ENCODE peak calls at places on chromosomes 13 and 19, in six cellular contexts. One of them, this sample, is unnamed.

GRCh38 chr13:50156140-50156539 is 140.9 kb downstream of the KCNRG start:
- DNase-seq in astrocyte of the spinal cord: peak; percentile 74
- DNase-seq in GM12864: no peak
- DNase-seq in BJ: no peak
- DNase-seq in heart left ventricle: no peak
- DNase-seq in AG09309: peak; percentile 28
- DNase-seq in this sample: peak; percentile 45

GRCh38 chr13:48155850-48156249 is 60.9 kb upstream of the MED4 start:
- DNase-seq in heart left ventricle: no peak
- DNase-seq in GM12864: no peak
- DNase-seq in AG09309: peak; percentile 58
- DNase-seq in astrocyte of the spinal cord: peak; percentile 65
- DNase-seq in BJ: no peak
- DNase-seq in this sample: peak; percentile 97

GRCh38 chr19:34350161-34350561 is 14.8 kb upstream of the GPI start:
- DNase-seq in heart left ventricle: no peak
- DNase-seq in AG09309: no peak
- DNase-seq in astrocyte of the spinal cord: no peak
- DNase-seq in GM12864: no peak
- DNase-seq in BJ: no peak
- DNase-seq in this sample: no peak

GRCh38 chr13:35720690-35721554 is 244.4 kb upstream of the MAB21L1 start:
- DNase-seq in BJ: no peak
- DNase-seq in GM12864: no peak
- DNase-seq in AG09309: no peak
- DNase-seq in heart left ventricle: peak; percentile 42
- DNase-seq in astrocyte of the spinal cord: peak; percentile 51
- DNase-seq in this sample: peak; percentile 39

GRCh38 chr19:43504426-43505185 is at the start of gene PHLDB3:
- DNase-seq in GM12864: no peak
- DNase-seq in BJ: no peak
- DNase-seq in AG09309: no peak
- DNase-seq in heart left ventricle: peak; percentile 43
- DNase-seq in astrocyte of the spinal cord: no peak
- DNase-seq in this sample: peak; percentile 41

GRCh38 chr19:46848389-46848788 is 2.3 kb downstream of the AP2S1 start:
- DNase-seq in GM12864: no peak
- DNase-seq in astrocyte of the spinal cord: no peak
- DNase-seq in heart left ventricle: no peak
- DNase-seq in BJ: no peak
- DNase-seq in AG09309: no peak
- DNase-seq in this sample: no peak

GRCh38 chr19:42206871-42207755 is 10.4 kb downstream of the DEDD2 start:
- DNase-seq in BJ: no peak
- DNase-seq in GM12864: no peak
- DNase-seq in AG09309: no peak
- DNase-seq in heart left ventricle: no peak
- DNase-seq in astrocyte of the spinal cord: peak; percentile 19
- DNase-seq in this sample: peak; percentile 84

GRCh38 chr13:43203781-43204180 is 180.4 kb downstream of the DNAJC15 start:
- DNase-seq in astrocyte of the spinal cord: no peak
- DNase-seq in BJ: no peak
- DNase-seq in GM12864: no peak
- DNase-seq in heart left ventricle: no peak
- DNase-seq in AG09309: no peak
- DNase-seq in this sample: no peak

GRCh38 chr19:38442736-38443135 is 9.2 kb downstream of the RYR1 start:
- DNase-seq in GM12864: no peak
- DNase-seq in astrocyte of the spinal cord: no peak
- DNase-seq in AG09309: no peak
- DNase-seq in BJ: no peak
- DNase-seq in heart left ventricle: no peak
- DNase-seq in this sample: no peak

GRCh38 chr19:6501740-6502648 is at the start of gene TUBB4A:
- DNase-seq in heart left ventricle: peak; percentile 17
- DNase-seq in BJ: no peak
- DNase-seq in astrocyte of the spinal cord: no peak
- DNase-seq in AG09309: no peak
- DNase-seq in GM12864: no peak
- DNase-seq in this sample: no peak

GRCh38 chr19:1245468-1245867 is 2.9 kb upstream of the MIDN start:
- DNase-seq in heart left ventricle: peak; percentile 46
- DNase-seq in GM12864: no peak
- DNase-seq in astrocyte of the spinal cord: no peak
- DNase-seq in BJ: no peak
- DNase-seq in AG09309: no peak
- DNase-seq in this sample: no peak

GRCh38 chr13:112067121-112067741 is at the start of gene SOX1:
- DNase-seq in AG09309: no peak
- DNase-seq in heart left ventricle: no peak
- DNase-seq in BJ: no peak
- DNase-seq in astrocyte of the spinal cord: peak; percentile 15
- DNase-seq in GM12864: no peak
- DNase-seq in this sample: no peak

GRCh38 chr19:34366670-34367423 is 1.9 kb downstream of the GPI start:
- DNase-seq in BJ: no peak
- DNase-seq in AG09309: peak; percentile 57
- DNase-seq in astrocyte of the spinal cord: peak; percentile 36
- DNase-seq in heart left ventricle: no peak
- DNase-seq in GM12864: no peak
- DNase-seq in this sample: peak; percentile 46

GRCh38 chr19:5881543-5882299 is 11.4 kb upstream of the FUT5 start:
- DNase-seq in astrocyte of the spinal cord: no peak
- DNase-seq in AG09309: no peak
- DNase-seq in heart left ventricle: no peak
- DNase-seq in GM12864: no peak
- DNase-seq in BJ: no peak
- DNase-seq in this sample: no peak

DNA sequence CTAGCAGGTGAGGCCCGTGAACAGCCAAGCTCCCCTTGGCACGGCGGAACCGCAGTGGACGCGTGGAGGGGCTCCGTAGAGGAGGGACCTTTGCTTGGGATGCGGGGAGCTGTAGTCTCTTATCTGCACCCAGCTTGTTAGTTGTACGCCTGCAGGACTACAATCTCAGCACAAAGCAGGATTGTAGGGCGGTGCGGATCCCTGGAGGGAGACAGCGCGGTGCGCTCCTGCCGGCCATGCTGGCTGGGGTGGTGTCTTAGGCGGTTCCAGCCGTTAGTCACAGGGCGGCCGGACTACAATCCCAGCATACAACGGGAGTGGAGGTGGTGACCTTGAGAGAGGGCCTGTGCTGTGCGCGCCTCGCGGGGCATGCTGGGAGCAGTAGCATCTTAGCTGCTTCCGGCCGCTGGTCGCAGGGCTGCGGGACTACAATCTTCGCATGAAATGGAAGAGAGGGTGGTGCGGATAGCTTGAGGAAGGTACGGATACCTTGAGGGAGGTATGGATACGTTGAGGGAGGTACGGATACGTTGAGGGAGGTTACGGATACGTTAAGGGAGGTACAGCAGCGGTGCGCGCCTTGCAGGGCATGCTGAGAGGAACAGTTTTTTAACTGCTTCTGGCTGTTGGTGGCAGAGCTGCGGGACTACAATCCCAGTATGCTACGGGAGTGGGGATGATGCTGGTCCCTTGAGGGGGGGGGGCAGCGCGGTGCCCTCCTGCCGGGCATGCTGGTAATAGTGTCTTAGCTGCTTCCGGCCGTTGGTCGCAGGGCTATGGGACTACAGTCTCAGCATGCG is 1419.1 kb downstream of the UQCRFS1 start:
- DNase-seq in BJ: peak; percentile 68
- DNase-seq in AG09309: peak; percentile 74
- DNase-seq in GM12864: peak; percentile 87
- DNase-seq in astrocyte of the spinal cord: peak; percentile 96
- DNase-seq in heart left ventricle: peak; percentile 92
- DNase-seq in this sample: peak; percentile 97
- TF ChIP-seq CTCF in BJ: peak; percentile 20
- TF ChIP-seq CTCF in AG09309: peak; percentile 7
- TF ChIP-seq CTCF in GM12864: no peak
- TF ChIP-seq CTCF in astrocyte of the spinal cord: no peak
- TF ChIP-seq CTCF in heart left ventricle: no peak
- TF ChIP-seq CTCF in this sample: no peak

GRCh38 chr13:40995997-40996396 is 23.1 kb downstream of the ELF1 start:
- DNase-seq in heart left ventricle: no peak
- DNase-seq in AG09309: no peak
- DNase-seq in GM12864: no peak
- DNase-seq in BJ: no peak
- DNase-seq in astrocyte of the spinal cord: no peak
- DNase-seq in this sample: no peak

GRCh38 chr13:40993987-40994386 is 25.1 kb downstream of the ELF1 start:
- DNase-seq in GM12864: no peak
- DNase-seq in astrocyte of the spinal cord: no peak
- DNase-seq in AG09309: no peak
- DNase-seq in heart left ventricle: no peak
- DNase-seq in BJ: no peak
- DNase-seq in this sample: peak; percentile 98

GRCh38 chr13:40994581-40995230 is 24.4 kb downstream of the ELF1 start:
- DNase-seq in BJ: no peak
- DNase-seq in astrocyte of the spinal cord: no peak
- DNase-seq in heart left ventricle: no peak
- DNase-seq in GM12864: no peak
- DNase-seq in AG09309: no peak
- DNase-seq in this sample: peak; percentile 73

GRCh38 chr13:40993119-40993518 is 26.0 kb downstream of the ELF1 start:
- DNase-seq in heart left ventricle: no peak
- DNase-seq in AG09309: no peak
- DNase-seq in GM12864: no peak
- DNase-seq in astrocyte of the spinal cord: peak; percentile 33
- DNase-seq in BJ: no peak
- DNase-seq in this sample: no peak

DNA sequence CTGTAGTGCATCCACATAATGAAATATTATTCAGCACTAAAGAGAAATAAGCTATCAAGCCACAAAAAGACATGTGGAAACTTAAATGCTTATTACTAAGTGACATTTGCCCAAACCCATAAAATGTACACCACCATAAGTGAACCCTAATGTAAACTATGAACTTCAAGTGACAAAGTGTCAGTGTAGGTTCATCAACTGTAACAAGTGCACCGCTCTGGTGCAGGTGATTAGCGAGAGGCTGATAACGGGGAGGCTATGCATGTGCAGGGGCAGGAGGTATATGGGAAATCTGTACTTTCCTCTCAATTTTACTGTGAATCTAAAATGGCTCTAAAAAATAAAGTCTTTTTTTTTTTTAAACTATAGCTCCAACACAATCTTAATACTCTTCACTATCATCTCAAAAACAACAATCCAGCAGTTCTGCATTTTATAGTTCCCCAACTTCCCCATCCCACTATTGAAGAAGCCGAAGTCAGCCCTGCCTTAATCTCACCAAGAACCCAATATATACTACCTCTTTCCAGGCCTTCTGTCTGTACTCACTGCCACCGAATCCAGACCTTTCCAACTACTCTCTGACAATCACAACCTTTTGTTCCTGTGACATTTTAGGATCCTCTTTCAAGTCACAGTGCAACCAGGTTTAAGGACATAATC is 22.6 kb downstream of the ELF1 start:
- DNase-seq in BJ: no peak
- DNase-seq in GM12864: no peak
- DNase-seq in heart left ventricle: no peak
- DNase-seq in AG09309: no peak
- DNase-seq in astrocyte of the spinal cord: no peak
- DNase-seq in this sample: no peak
- H3K4me3 ChIP-seq in BJ: no peak overlapping the region
- H3K4me3 ChIP-seq in GM12864: no peak overlapping the region
- H3K4me3 ChIP-seq in heart left ventricle: no peak overlapping the region
- H3K4me3 ChIP-seq in AG09309: no peak overlapping the region
- H3K4me3 ChIP-seq in astrocyte of the spinal cord: no peak overlapping the region
- H3K4me3 ChIP-seq in this sample: no peak overlapping the region

DNA sequence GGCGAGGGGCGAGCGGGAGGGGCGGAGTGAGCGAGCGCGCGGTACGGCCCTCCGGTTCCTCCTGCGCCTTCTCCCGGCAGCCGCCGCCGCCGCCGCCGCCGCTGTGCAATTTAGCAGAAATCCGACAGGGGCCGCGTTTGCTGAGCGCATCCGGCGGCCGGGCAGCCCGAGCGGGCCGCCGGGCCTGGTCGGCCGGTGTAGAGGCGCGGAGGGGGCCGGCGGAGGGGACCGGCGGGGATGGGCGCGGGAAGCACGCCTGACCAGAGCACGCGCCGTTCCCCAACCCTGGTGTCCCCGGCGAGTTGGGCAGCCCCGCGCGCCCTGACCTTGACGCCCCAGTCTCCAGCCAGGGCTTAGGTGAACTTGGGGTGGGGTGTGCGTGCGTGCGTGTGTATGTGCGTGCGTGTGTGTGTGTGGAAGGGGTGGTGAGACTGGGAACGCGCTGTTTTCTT is 144.5 kb upstream of the ZNF536 start:
- DNase-seq in GM12864: no peak
- DNase-seq in astrocyte of the spinal cord: peak; percentile 41
- DNase-seq in heart left ventricle: peak; percentile 56
- DNase-seq in AG09309: no peak
- DNase-seq in BJ: no peak
- DNase-seq in this sample: peak; percentile 62
- TF ChIP-seq CTCF in GM12864: peak; percentile 42
- TF ChIP-seq CTCF in astrocyte of the spinal cord: peak; percentile 37
- TF ChIP-seq CTCF in heart left ventricle: peak; percentile 56
- TF ChIP-seq CTCF in AG09309: peak; percentile 35
- TF ChIP-seq CTCF in BJ: peak; percentile 31
- TF ChIP-seq CTCF in this sample: peak; percentile 18

GRCh38 chr13:29452773-29453574 is 142.5 kb downstream of the SLC7A1 start:
- DNase-seq in GM12864: no peak
- DNase-seq in BJ: peak; percentile 8
- DNase-seq in astrocyte of the spinal cord: no peak
- DNase-seq in heart left ventricle: no peak
- DNase-seq in AG09309: no peak
- DNase-seq in this sample: no peak

GRCh38 chr13:29449726-29450125 is 145.8 kb downstream of the SLC7A1 start:
- DNase-seq in AG09309: no peak
- DNase-seq in astrocyte of the spinal cord: no peak
- DNase-seq in GM12864: no peak
- DNase-seq in heart left ventricle: no peak
- DNase-seq in BJ: no peak
- DNase-seq in this sample: no peak

GRCh38 chr13:29453657-29454056 is 141.8 kb downstream of the SLC7A1 start:
- DNase-seq in AG09309: no peak
- DNase-seq in GM12864: no peak
- DNase-seq in BJ: no peak
- DNase-seq in astrocyte of the spinal cord: no peak
- DNase-seq in heart left ventricle: no peak
- DNase-seq in this sample: no peak

GRCh38 chr13:29446016-29446415 is 149.5 kb downstream of the SLC7A1 start:
- DNase-seq in GM12864: no peak
- DNase-seq in heart left ventricle: no peak
- DNase-seq in AG09309: no peak
- DNase-seq in BJ: no peak
- DNase-seq in astrocyte of the spinal cord: no peak
- DNase-seq in this sample: peak; percentile 57

GRCh38 chr13:29448124-29448685 is 147.3 kb downstream of the SLC7A1 start:
- DNase-seq in astrocyte of the spinal cord: no peak
- DNase-seq in BJ: no peak
- DNase-seq in GM12864: no peak
- DNase-seq in heart left ventricle: no peak
- DNase-seq in AG09309: no peak
- DNase-seq in this sample: no peak
- H3K4me3 ChIP-seq in astrocyte of the spinal cord: no peak overlapping the region
- H3K4me3 ChIP-seq in BJ: no peak overlapping the region
- H3K4me3 ChIP-seq in GM12864: no peak overlapping the region
- H3K4me3 ChIP-seq in heart left ventricle: no peak overlapping the region
- H3K4me3 ChIP-seq in AG09309: no peak overlapping the region
- H3K4me3 ChIP-seq in this sample: no peak overlapping the region